ENCODE peak calls at places on chromosomes 2 and 18, in seven cellular contexts. O is OCI-M1, H is WTC11, W is neural progenitor cell, Q is HAP-1, V is HEK293T, N is esophagus squamous epithelium. C is an unnamed sample.

GRCh38 chr2:202317080-202317859 is 51.7 kb downstream of the NOP58 start:
- DNase-seq in O (no peak), H (no peak), W (no peak), Q (peak), V (no peak), N (no peak), C (peak)

GRCh38 chr2:134690629-134691215 is 28.1 kb downstream of the TMEM163 start:
- DNase-seq in O (no peak), H (no peak), W (no peak), Q (no peak), V (no peak), N (no peak), C (no peak)

GRCh38 chr2:36449943-36450392 is 94.4 kb downstream of the CRIM1 start:
- DNase-seq in O (peak), H (no peak), W (no peak), Q (no peak), V (no peak), N (no peak), C (no peak)

GRCh38 chr18:79948719-79949411 is 2.6 kb downstream of the SLC66A2 start:
- DNase-seq in O (no peak), H (no peak), W (no peak), Q (no peak), V (no peak), N (no peak), C (no peak)

GRCh38 chr18:74819433-74820059 is 221.9 kb downstream of the ZNF407 start:
- DNase-seq in O (peak), H (peak), W (peak), Q (peak), V (peak), N (no peak), C (peak)

GRCh38 chr18:48408111-48408726 is 964 bp downstream of the ZBTB7C start:
- DNase-seq in O (no peak), H (peak), W (peak), Q (no peak), V (no peak), N (no peak), C (no peak)

GRCh38 chr2:104768694-104769093 is 85.2 kb upstream of the POU3F3 start:
- DNase-seq in O (peak), H (no peak), W (no peak), Q (no peak), V (no peak), N (no peak), C (peak)

GRCh38 chr2:101781730-101782426 is 84.4 kb downstream of the MAP4K4 start:
- DNase-seq in O (no peak), H (no peak), W (no peak), Q (no peak), V (no peak), N (no peak), C (no peak)

GRCh38 chr2:215171826-215172225 is 33.4 kb upstream of the ABCA12 start:
- DNase-seq in O (no peak), H (no peak), W (no peak), Q (no peak), V (no peak), N (no peak), C (no peak)

GRCh38 chr18:23634692-23635091 is 28.0 kb downstream of the ANKRD29 start:
- DNase-seq in O (peak), H (no peak), W (no peak), Q (no peak), V (no peak), N (no peak), C (no peak)

GRCh38 chr2:163681765-163682164 is 54.0 kb downstream of the FIGN start:
- DNase-seq in O (no peak), H (no peak), W (no peak), Q (no peak), V (no peak), N (no peak), C (no peak)

GRCh38 chr2:149773006-149773405 is 185.4 kb upstream of the MMADHC start:
- DNase-seq in O (no peak), H (no peak), W (no peak), Q (no peak), V (no peak), N (no peak), C (no peak)

GRCh38 chr18:44823782-44824181 is 143.1 kb downstream of the SETBP1 start:
- DNase-seq in O (no peak), H (no peak), W (no peak), Q (no peak), V (no peak), N (no peak), C (no peak)

GRCh38 chr18:10401930-10402329 is 52.5 kb upstream of the APCDD1 start:
- DNase-seq in O (no peak), H (no peak), W (peak), Q (no peak), V (no peak), N (no peak), C (no peak)

GRCh38 chr18:21458788-21459187 is 141.7 kb downstream of the ESCO1 start:
- DNase-seq in O (no peak), H (no peak), W (no peak), Q (peak), V (no peak), N (no peak), C (no peak)

GRCh38 chr18:6776193-6776592 is 46.7 kb downstream of the ARHGAP28 start:
- DNase-seq in O (no peak), H (no peak), W (peak), Q (no peak), V (no peak), N (no peak), C (no peak)

GRCh38 chr2:44894058-44894457 is 47.4 kb upstream of the SIX3 start:
- DNase-seq in O (no peak), H (no peak), W (no peak), Q (no peak), V (no peak), N (no peak), C (no peak)

GRCh38 chr2:234670052-234670451 is 173.2 kb upstream of the ARL4C start:
- DNase-seq in O (no peak), H (no peak), W (no peak), Q (no peak), V (no peak), N (no peak), C (no peak)

GRCh38 chr2:197879844-197880408 is 75.5 kb downstream of the PLCL1 start:
- DNase-seq in O (no peak), H (no peak), W (no peak), Q (no peak), V (no peak), N (no peak), C (no peak)

GRCh38 chr2:96315400-96316071 is 9.6 kb upstream of the ITPRIPL1 start:
- DNase-seq in O (no peak), H (no peak), W (no peak), Q (no peak), V (no peak), N (no peak), C (peak)

GRCh38 chr2:233477548-233478433 is 88.8 kb downstream of the USP40 start:
- DNase-seq in O (no peak), H (no peak), W (no peak), Q (no peak), V (no peak), N (no peak), C (no peak)

GRCh38 chr2:18387479-18388206 is 172.8 kb downstream of the RDH14 start:
- DNase-seq in O (peak), H (peak), W (peak), Q (peak), V (peak), N (no peak), C (peak)

GRCh38 chr18:9824862-9825479 is 60.8 kb upstream of the TXNDC2 start:
- DNase-seq in O (no peak), H (no peak), W (no peak), Q (no peak), V (no peak), N (no peak), C (no peak)

GRCh38 chr2:224109710-224110109 is 70.6 kb upstream of the SERPINE2 start:
- DNase-seq in O (no peak), H (no peak), W (no peak), Q (no peak), V (no peak), N (no peak), C (no peak)

GRCh38 chr2:43653506-43653905 is 16.4 kb downstream of the PLEKHH2 start:
- DNase-seq in O (peak), H (no peak), W (no peak), Q (no peak), V (no peak), N (no peak), C (no peak)